ENCODE peak calls at places on chromosomes 5 and 9, in eight cellular contexts. Q, X, Y, U, D, N, L and R are unnamed samples.

GRCh38 chr5:172858990-172859811 is 25.1 kb downstream of the ERGIC1 start:
- DNase-seq in Q (peak), N (no peak), L (peak), Y (no peak), X (no peak), U (peak), D (no peak), R (no peak)

GRCh38 chr9:27280858-27281257 is 16.1 kb downstream of the EQTN start:
- DNase-seq in L (no peak), Q (no peak), N (no peak), D (no peak), X (no peak), U (no peak), Y (no peak), R (no peak)

GRCh38 chr9:20508242-20508641 is 114.1 kb downstream of the MLLT3 start:
- DNase-seq in X (no peak), Y (no peak), N (no peak), D (no peak), L (no peak), Q (no peak), U (peak), R (no peak)

GRCh38 chr5:45741110-45741509 is 44.9 kb upstream of the HCN1 start:
- DNase-seq in Y (no peak), U (no peak), Q (no peak), D (no peak), N (no peak), X (no peak), L (peak), R (no peak)

GRCh38 chr5:32534056-32534455 is 51.3 kb upstream of the SUB1 start:
- DNase-seq in U (no peak), X (no peak), Q (no peak), N (no peak), Y (no peak), D (no peak), L (no peak), R (no peak)

GRCh38 chr5:126814721-126815404 is 37.9 kb downstream of the LMNB1 start:
- DNase-seq in D (peak), Q (no peak), U (no peak), X (no peak), N (no peak), L (no peak), Y (no peak), R (no peak)

GRCh38 chr5:59100875-59101274 is 518.0 kb downstream of the RAB3C start:
- DNase-seq in D (no peak), Y (no peak), L (no peak), U (no peak), X (no peak), Q (no peak), N (no peak), R (no peak)

GRCh38 chr5:176639981-176640380 is 7.3 kb upstream of the TSPAN17 start:
- DNase-seq in Q (no peak), L (no peak), N (no peak), Y (no peak), X (no peak), U (no peak), D (no peak), R (no peak)

GRCh38 chr9:125784286-125785049 is 37.3 kb downstream of the PBX3 start:
- DNase-seq in X (peak), L (no peak), U (peak), Q (no peak), N (peak), D (peak), Y (no peak), R (no peak)

GRCh38 chr9:71769175-71770165 is 1.2 kb upstream of the CEMIP2 start:
- DNase-seq in Q (peak), N (peak), U (peak), L (peak), Y (peak), X (no peak), D (peak), R (peak)

GRCh38 chr9:71767421-71768321 is 642 bp downstream of the CEMIP2 start:
- DNase-seq in L (peak), U (no peak), D (no peak), Q (peak), N (no peak), X (no peak), Y (peak), R (no peak)

GRCh38 chr9:71766663-71767062 is 1.6 kb downstream of the CEMIP2 start:
- DNase-seq in L (no peak), X (no peak), N (peak), Q (no peak), U (no peak), Y (no peak), D (peak), R (no peak)

GRCh38 chr9:71765693-71766092 is 2.6 kb downstream of the CEMIP2 start:
- DNase-seq in D (peak), N (peak), U (no peak), L (no peak), X (no peak), Q (no peak), Y (no peak), R (no peak)

GRCh38 chr9:71768388-71769174 is at the start of gene CEMIP2:
- DNase-seq in N (peak), X (peak), Q (peak), D (peak), U (peak), Y (peak), L (peak), R (peak)
- TF ChIP-seq CTCF in N (peak), X (peak), Q (peak), D (peak), U (peak), Y (peak), L (peak), R (no peak)

GRCh38 chr9:134522502-134522848 is 119.1 kb upstream of the COL5A1 start:
- DNase-seq in X (no peak), Q (no peak), Y (no peak), L (no peak), U (no peak), N (no peak), D (no peak), R (no peak)
- TF ChIP-seq CTCF in X (no peak), Q (no peak), Y (no peak), L (no peak), U (no peak), N (no peak), D (no peak), R (no peak)

GRCh38 chr5:139091439-139092156 is 106.6 kb downstream of the SIL1 start:
- DNase-seq in D (no peak), L (peak), Q (peak), X (no peak), Y (no peak), U (no peak), N (no peak), R (no peak)
- TF ChIP-seq CTCF in D (no peak), L (peak), Q (peak), X (no peak), Y (no peak), U (no peak), N (peak), R (no peak)

DNA sequence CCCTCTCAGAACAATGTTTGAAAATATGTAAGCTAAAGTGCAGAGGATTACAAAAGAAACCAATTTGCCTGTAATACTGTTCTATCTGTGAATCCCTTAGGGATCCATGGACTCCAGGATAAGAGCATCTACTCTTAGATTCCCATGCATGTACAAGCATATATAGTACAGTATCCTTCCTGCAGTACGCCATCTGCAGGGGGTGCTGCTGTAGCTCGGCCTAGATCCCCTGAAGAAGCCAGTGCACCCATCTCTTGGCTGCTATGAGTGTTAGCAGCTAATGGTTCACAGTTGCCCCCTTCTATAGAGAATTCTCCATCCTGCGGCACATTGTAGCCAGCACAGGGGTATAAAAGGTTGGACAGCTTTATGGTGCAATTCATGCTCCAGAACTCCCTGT is 61.8 kb upstream of the SLC30A5 start:
- DNase-seq in Q (no peak), D (no peak), L (no peak), N (no peak), U (no peak), X (no peak), Y (no peak), R (no peak)
- TF ChIP-seq CTCF in Q (no peak), D (no peak), L (no peak), N (no peak), U (peak), X (no peak), Y (no peak), R (no peak)

GRCh38 chr5:36605241-36605640 is 1.2 kb upstream of the SLC1A3 start:
- DNase-seq in N (no peak), Q (no peak), D (no peak), U (no peak), Y (no peak), L (no peak), X (no peak), R (no peak)

GRCh38 chr5:36606052-36606436 is 362 bp upstream of the SLC1A3 start:
- DNase-seq in Q (no peak), N (no peak), Y (no peak), L (no peak), X (no peak), U (no peak), D (no peak), R (no peak)

GRCh38 chr5:36599986-36600779 is 6.2 kb upstream of the SLC1A3 start:
- DNase-seq in D (peak), Q (no peak), X (peak), Y (no peak), L (no peak), N (peak), U (no peak), R (no peak)

GRCh38 chr5:36600847-36601527 is 5.4 kb upstream of the SLC1A3 start:
- DNase-seq in N (no peak), Q (no peak), U (no peak), X (no peak), Y (no peak), D (no peak), L (no peak), R (no peak)

DNA sequence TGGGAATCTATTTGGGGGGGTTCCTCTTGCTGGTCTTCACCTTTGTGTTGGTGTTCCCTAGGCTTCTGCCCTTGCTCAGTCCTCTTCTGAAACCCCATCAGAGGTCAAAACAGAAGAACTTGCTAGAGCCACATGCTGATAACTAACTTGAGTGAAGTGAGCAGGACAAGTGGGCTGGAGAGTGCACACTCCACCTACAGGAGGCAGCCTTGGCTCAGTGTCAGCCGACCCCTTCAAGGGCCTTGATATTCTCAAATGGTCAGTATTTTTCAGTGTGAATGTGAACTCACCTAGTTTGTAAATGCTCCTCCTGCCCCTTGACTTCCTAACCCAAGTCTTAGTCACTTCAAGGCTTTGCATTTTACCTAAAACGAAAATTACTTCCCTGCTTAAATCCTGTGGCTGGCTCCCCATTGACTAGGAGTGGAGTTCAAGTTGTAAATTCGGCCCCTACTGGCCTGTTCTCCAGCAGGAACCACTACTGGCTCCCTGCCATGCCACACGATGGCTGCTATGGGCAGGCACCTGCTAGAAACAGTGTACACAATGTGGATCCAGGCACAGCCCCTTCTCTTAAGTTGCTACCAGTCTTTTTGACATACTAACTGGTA is 3.6 kb upstream of the SLC1A3 start:
- DNase-seq in N (no peak), U (no peak), X (no peak), Q (no peak), Y (no peak), D (no peak), L (peak), R (no peak)
- TF ChIP-seq CTCF in N (no peak), U (no peak), X (no peak), Q (no peak), Y (no peak), D (peak), L (no peak), R (no peak)

GRCh38 chr5:62144395-62145022 is 161.5 kb upstream of the KIF2A start:
- DNase-seq in L (no peak), Q (no peak), D (peak), X (no peak), Y (no peak), N (peak), U (peak), R (no peak)

GRCh38 chr5:62138607-62139006 is 167.4 kb upstream of the KIF2A start:
- DNase-seq in L (no peak), Y (no peak), N (no peak), X (no peak), D (no peak), U (no peak), Q (no peak), R (no peak)

GRCh38 chr5:62142351-62142750 is 163.7 kb upstream of the KIF2A start:
- DNase-seq in U (no peak), D (no peak), Q (no peak), L (no peak), Y (no peak), N (no peak), X (no peak), R (no peak)

GRCh38 chr5:62139741-62140140 is 166.3 kb upstream of the KIF2A start:
- DNase-seq in U (no peak), Y (no peak), L (no peak), D (no peak), Q (no peak), X (no peak), N (no peak), R (no peak)

DNA sequence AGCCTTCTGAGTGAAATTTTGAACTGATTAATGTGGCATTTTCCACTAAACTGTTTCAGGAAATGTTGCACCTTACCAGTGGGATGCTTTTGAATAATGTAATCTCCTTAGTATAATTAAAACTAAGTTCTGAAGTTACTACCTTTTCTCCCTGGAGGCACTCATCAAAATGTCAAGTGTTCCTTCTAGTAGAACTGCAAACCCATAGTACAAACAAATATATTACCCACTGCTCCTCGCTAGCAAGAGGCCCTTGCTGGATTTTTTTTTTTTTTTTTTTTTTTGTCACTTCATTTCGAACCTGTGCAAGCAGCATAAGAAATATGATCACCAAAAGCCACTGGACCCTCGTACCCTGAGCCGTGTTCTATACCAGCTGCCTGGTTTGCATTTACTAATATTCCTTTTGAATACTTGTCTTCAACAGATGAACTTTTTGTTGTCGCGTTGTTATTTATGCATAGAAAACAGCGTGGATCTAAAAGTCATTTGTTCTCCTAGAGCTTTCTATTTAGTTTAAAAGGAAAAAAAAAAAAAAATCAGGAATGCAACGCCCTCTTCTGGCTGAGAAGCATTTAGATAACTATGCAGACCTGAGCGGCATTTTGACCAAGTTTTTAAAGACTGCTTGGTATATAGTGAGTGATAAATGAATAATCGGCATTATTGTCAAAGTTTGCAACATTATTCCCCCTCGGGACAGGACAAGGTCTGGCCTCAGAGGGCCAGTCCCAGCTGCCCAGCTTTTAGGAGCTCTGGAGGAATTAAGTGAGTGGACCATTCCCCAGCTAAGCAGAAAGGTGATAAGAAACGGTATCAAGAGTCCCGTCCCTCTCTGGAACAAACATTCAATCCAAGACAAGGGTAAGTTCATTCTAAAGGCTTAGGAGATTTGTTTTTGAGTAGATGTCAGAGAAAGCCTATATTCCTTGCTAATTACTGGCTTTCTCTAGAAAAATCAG is 162.5 kb upstream of the KIF2A start:
- DNase-seq in U (peak), Y (no peak), N (peak), L (peak), Q (no peak), X (no peak), D (peak), R (no peak)
- TF ChIP-seq CTCF in U (peak), Y (peak), N (peak), L (peak), Q (peak), X (peak), D (peak), R (no peak)